ENCODE peak calls at places on chromosomes 16 and 17, in eight cellular contexts. One of them, this sample, is unnamed.
A peak's percentile ranks its signal among the peaks of the same experiment; 100 is the strongest.

GRCh38 chr16:11205754-11206459 is 50.1 kb downstream of the SOCS1 start:
- DNase-seq in suprapubic skin: no peak
- DNase-seq in NB4: peak; percentile 52
- DNase-seq in AG10803: peak; percentile 28
- DNase-seq in BE2C: no peak
- DNase-seq in Peyer's patch: no peak
- DNase-seq in AG04450: no peak
- DNase-seq in progenitor cell of endocrine pancreas: no peak
- DNase-seq in this sample: no peak

GRCh38 chr17:2398655-2399571 is 1.9 kb downstream of the MNT start:
- DNase-seq in suprapubic skin: no peak
- DNase-seq in NB4: peak; percentile 78
- DNase-seq in AG10803: peak; percentile 73
- DNase-seq in BE2C: peak; percentile 53
- DNase-seq in Peyer's patch: no peak
- DNase-seq in AG04450: no peak
- DNase-seq in progenitor cell of endocrine pancreas: peak; percentile 38
- DNase-seq in this sample: no peak

GRCh38 chr16:57537194-57537505 is 779 bp upstream of the CCDC102A start:
- DNase-seq in suprapubic skin: no peak
- DNase-seq in NB4: no peak
- DNase-seq in AG10803: no peak
- DNase-seq in BE2C: no peak
- DNase-seq in Peyer's patch: no peak
- DNase-seq in AG04450: no peak
- DNase-seq in progenitor cell of endocrine pancreas: no peak
- DNase-seq in this sample: no peak

GRCh38 chr17:48520631-48521045 is 10.2 kb downstream of the HOXB1 start:
- DNase-seq in suprapubic skin: no peak
- DNase-seq in NB4: no peak
- DNase-seq in AG10803: peak; percentile 54
- DNase-seq in BE2C: no peak
- DNase-seq in Peyer's patch: no peak
- DNase-seq in AG04450: no peak
- DNase-seq in progenitor cell of endocrine pancreas: no peak
- DNase-seq in this sample: no peak

GRCh38 chr17:50558955-50559614 is 1.4 kb upstream of the CACNA1G start:
- DNase-seq in suprapubic skin: no peak
- DNase-seq in NB4: peak; percentile 43
- DNase-seq in AG10803: no peak
- DNase-seq in BE2C: no peak
- DNase-seq in Peyer's patch: peak; percentile 36
- DNase-seq in AG04450: no peak
- DNase-seq in progenitor cell of endocrine pancreas: no peak
- DNase-seq in this sample: no peak

GRCh38 chr17:45043268-45043681 is 8.2 kb downstream of the DCAKD start:
- DNase-seq in suprapubic skin: no peak
- DNase-seq in NB4: no peak
- DNase-seq in AG10803: peak; percentile 65
- DNase-seq in BE2C: no peak
- DNase-seq in Peyer's patch: no peak
- DNase-seq in AG04450: no peak
- DNase-seq in progenitor cell of endocrine pancreas: no peak
- DNase-seq in this sample: no peak

GRCh38 chr17:45791041-45791582 is 7.0 kb downstream of the CRHR1 start:
- DNase-seq in suprapubic skin: no peak
- DNase-seq in NB4: no peak
- DNase-seq in AG10803: no peak
- DNase-seq in BE2C: peak; percentile 49
- DNase-seq in Peyer's patch: no peak
- DNase-seq in AG04450: no peak
- DNase-seq in progenitor cell of endocrine pancreas: no peak
- DNase-seq in this sample: no peak

GRCh38 chr17:2202996-2203575 is 100.5 kb downstream of the SMG6 start:
- DNase-seq in suprapubic skin: no peak
- DNase-seq in NB4: no peak
- DNase-seq in AG10803: no peak
- DNase-seq in BE2C: no peak
- DNase-seq in Peyer's patch: no peak
- DNase-seq in AG04450: no peak
- DNase-seq in progenitor cell of endocrine pancreas: no peak
- DNase-seq in this sample: no peak

GRCh38 chr17:47792457-47792856 is 29.1 kb downstream of the OSBPL7 start:
- DNase-seq in suprapubic skin: no peak
- DNase-seq in NB4: no peak
- DNase-seq in AG10803: no peak
- DNase-seq in BE2C: no peak
- DNase-seq in Peyer's patch: no peak
- DNase-seq in AG04450: no peak
- DNase-seq in progenitor cell of endocrine pancreas: no peak
- DNase-seq in this sample: no peak

GRCh38 chr17:81664051-81664470 is 2.3 kb downstream of the OXLD1 start:
- DNase-seq in suprapubic skin: no peak
- DNase-seq in NB4: no peak
- DNase-seq in AG10803: no peak
- DNase-seq in BE2C: no peak
- DNase-seq in Peyer's patch: no peak
- DNase-seq in AG04450: no peak
- DNase-seq in progenitor cell of endocrine pancreas: no peak
- DNase-seq in this sample: no peak

GRCh38 chr17:81665205-81666091 is 957 bp downstream of the OXLD1 start:
- DNase-seq in suprapubic skin: no peak
- DNase-seq in NB4: peak; percentile 66
- DNase-seq in AG10803: peak; percentile 21
- DNase-seq in BE2C: no peak
- DNase-seq in Peyer's patch: peak; percentile 40
- DNase-seq in AG04450: no peak
- DNase-seq in progenitor cell of endocrine pancreas: no peak
- DNase-seq in this sample: no peak

GRCh38 chr17:81666092-81666341 is 388 bp downstream of the OXLD1 start:
- DNase-seq in suprapubic skin: no peak
- DNase-seq in NB4: no peak
- DNase-seq in AG10803: peak; percentile 18
- DNase-seq in BE2C: no peak
- DNase-seq in Peyer's patch: no peak
- DNase-seq in AG04450: no peak
- DNase-seq in progenitor cell of endocrine pancreas: no peak
- DNase-seq in this sample: no peak

GRCh38 chr17:81666342-81667191 is at the start of the genes CCDC137 and OXLD1:
- DNase-seq in suprapubic skin: peak; percentile 97
- DNase-seq in NB4: peak; percentile 98
- DNase-seq in AG10803: peak; percentile 97
- DNase-seq in BE2C: peak; percentile 98
- DNase-seq in Peyer's patch: peak; percentile 94
- DNase-seq in AG04450: peak; percentile 91
- DNase-seq in progenitor cell of endocrine pancreas: peak; percentile 90
- DNase-seq in this sample: peak; percentile 97

GRCh38 chr17:81667754-81668153 is 1.2 kb downstream of the CCDC137 start:
- DNase-seq in suprapubic skin: no peak
- DNase-seq in NB4: peak; percentile 62
- DNase-seq in AG10803: no peak
- DNase-seq in BE2C: no peak
- DNase-seq in Peyer's patch: no peak
- DNase-seq in AG04450: no peak
- DNase-seq in progenitor cell of endocrine pancreas: no peak
- DNase-seq in this sample: no peak
- TF ChIP-seq CTCF in suprapubic skin: peak; percentile 32
- TF ChIP-seq CTCF in NB4: peak; percentile 11
- TF ChIP-seq CTCF in AG10803: no peak
- TF ChIP-seq CTCF in BE2C: no peak
- TF ChIP-seq CTCF in Peyer's patch: no peak
- TF ChIP-seq CTCF in AG04450: no peak
- TF ChIP-seq CTCF in progenitor cell of endocrine pancreas: no peak
- TF ChIP-seq CTCF in this sample: no peak

GRCh38 chr16:31002252-31002700 is 8.2 kb downstream of the STX1B start:
- DNase-seq in suprapubic skin: no peak
- DNase-seq in NB4: no peak
- DNase-seq in AG10803: no peak
- DNase-seq in BE2C: no peak
- DNase-seq in Peyer's patch: no peak
- DNase-seq in AG04450: no peak
- DNase-seq in progenitor cell of endocrine pancreas: no peak
- DNase-seq in this sample: no peak
- TF ChIP-seq CTCF in suprapubic skin: no peak
- TF ChIP-seq CTCF in NB4: no peak
- TF ChIP-seq CTCF in AG10803: no peak
- TF ChIP-seq CTCF in BE2C: no peak
- TF ChIP-seq CTCF in Peyer's patch: no peak
- TF ChIP-seq CTCF in AG04450: no peak
- TF ChIP-seq CTCF in progenitor cell of endocrine pancreas: no peak
- TF ChIP-seq CTCF in this sample: no peak

GRCh38 chr17:8418471-8418870 is 17.2 kb upstream of the NDEL1 start:
- DNase-seq in suprapubic skin: no peak
- DNase-seq in NB4: no peak
- DNase-seq in AG10803: no peak
- DNase-seq in BE2C: no peak
- DNase-seq in Peyer's patch: no peak
- DNase-seq in AG04450: no peak
- DNase-seq in progenitor cell of endocrine pancreas: no peak
- DNase-seq in this sample: no peak

GRCh38 chr17:8417806-8418205 is 17.9 kb upstream of the NDEL1 start:
- DNase-seq in suprapubic skin: no peak
- DNase-seq in NB4: peak; percentile 51
- DNase-seq in AG10803: no peak
- DNase-seq in BE2C: no peak
- DNase-seq in Peyer's patch: no peak
- DNase-seq in AG04450: no peak
- DNase-seq in progenitor cell of endocrine pancreas: no peak
- DNase-seq in this sample: no peak

GRCh38 chr17:8421571-8421970 is 14.1 kb upstream of the NDEL1 start:
- DNase-seq in suprapubic skin: no peak
- DNase-seq in NB4: no peak
- DNase-seq in AG10803: peak; percentile 25
- DNase-seq in BE2C: no peak
- DNase-seq in Peyer's patch: no peak
- DNase-seq in AG04450: no peak
- DNase-seq in progenitor cell of endocrine pancreas: no peak
- DNase-seq in this sample: no peak

GRCh38 chr17:8419305-8419704 is 16.4 kb upstream of the NDEL1 start:
- DNase-seq in suprapubic skin: no peak
- DNase-seq in NB4: no peak
- DNase-seq in AG10803: no peak
- DNase-seq in BE2C: no peak
- DNase-seq in Peyer's patch: no peak
- DNase-seq in AG04450: no peak
- DNase-seq in progenitor cell of endocrine pancreas: no peak
- DNase-seq in this sample: no peak

DNA sequence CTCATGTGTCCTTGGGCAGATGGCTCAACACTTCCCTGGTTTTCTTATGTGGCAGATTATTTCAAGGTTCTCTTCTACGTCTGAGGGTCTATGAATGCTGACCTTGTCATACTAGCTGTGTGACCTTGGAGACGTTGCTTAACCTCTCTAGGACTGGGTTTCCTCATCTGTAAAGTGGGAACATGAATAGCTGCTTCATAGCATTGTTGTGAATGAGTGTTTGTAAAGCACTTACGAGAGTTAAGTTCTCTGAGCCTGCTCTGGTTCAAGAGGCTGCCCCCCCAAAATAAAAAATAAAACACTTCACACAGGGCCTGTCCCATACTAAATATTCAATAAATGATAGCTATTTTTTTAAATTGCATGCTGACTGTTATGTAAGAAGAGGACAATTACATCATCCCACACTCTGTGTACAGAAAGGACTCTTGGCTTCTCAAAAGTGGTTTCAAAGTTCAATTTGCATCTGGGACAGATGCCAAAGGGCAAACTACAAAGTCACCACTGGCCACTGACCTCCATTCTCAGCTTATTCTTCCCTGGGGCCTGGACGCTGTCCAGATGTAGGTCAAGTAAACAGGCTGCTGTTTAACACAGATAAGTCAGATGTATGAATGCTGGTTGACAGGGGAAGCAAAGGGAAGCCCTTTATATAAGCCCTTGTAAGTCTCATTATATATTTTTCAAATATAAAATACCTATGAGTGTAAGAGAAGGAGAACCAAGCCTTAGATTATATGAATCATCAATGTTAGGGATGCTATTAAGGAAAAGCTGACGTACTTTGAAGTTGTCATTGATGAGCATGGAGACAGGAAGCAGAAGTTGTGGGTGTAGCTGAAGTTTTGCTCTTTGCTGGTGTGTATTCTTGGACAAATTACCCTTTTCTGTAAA is 15.4 kb upstream of the NDEL1 start:
- DNase-seq in suprapubic skin: no peak
- DNase-seq in NB4: no peak
- DNase-seq in AG10803: peak; percentile 53
- DNase-seq in BE2C: no peak
- DNase-seq in Peyer's patch: peak; percentile 23
- DNase-seq in AG04450: no peak
- DNase-seq in progenitor cell of endocrine pancreas: no peak
- DNase-seq in this sample: no peak
- TF ChIP-seq CTCF in suprapubic skin: no peak
- TF ChIP-seq CTCF in NB4: no peak
- TF ChIP-seq CTCF in AG10803: no peak
- TF ChIP-seq CTCF in BE2C: no peak
- TF ChIP-seq CTCF in Peyer's patch: no peak
- TF ChIP-seq CTCF in AG04450: no peak
- TF ChIP-seq CTCF in progenitor cell of endocrine pancreas: no peak
- TF ChIP-seq CTCF in this sample: no peak

GRCh38 chr16:27514806-27515205 is 34.9 kb downstream of the GTF3C1 start:
- DNase-seq in suprapubic skin: no peak
- DNase-seq in NB4: no peak
- DNase-seq in AG10803: no peak
- DNase-seq in BE2C: no peak
- DNase-seq in Peyer's patch: no peak
- DNase-seq in AG04450: peak; percentile 16
- DNase-seq in progenitor cell of endocrine pancreas: no peak
- DNase-seq in this sample: no peak

GRCh38 chr16:27516360-27516759 is 33.4 kb downstream of the GTF3C1 start:
- DNase-seq in suprapubic skin: no peak
- DNase-seq in NB4: no peak
- DNase-seq in AG10803: no peak
- DNase-seq in BE2C: no peak
- DNase-seq in Peyer's patch: no peak
- DNase-seq in AG04450: no peak
- DNase-seq in progenitor cell of endocrine pancreas: no peak
- DNase-seq in this sample: no peak

GRCh38 chr16:27512061-27512460 is 37.7 kb downstream of the GTF3C1 start:
- DNase-seq in suprapubic skin: no peak
- DNase-seq in NB4: no peak
- DNase-seq in AG10803: no peak
- DNase-seq in BE2C: no peak
- DNase-seq in Peyer's patch: no peak
- DNase-seq in AG04450: no peak
- DNase-seq in progenitor cell of endocrine pancreas: no peak
- DNase-seq in this sample: no peak

GRCh38 chr16:27518226-27518625 is 31.5 kb downstream of the GTF3C1 start:
- DNase-seq in suprapubic skin: no peak
- DNase-seq in NB4: no peak
- DNase-seq in AG10803: no peak
- DNase-seq in BE2C: no peak
- DNase-seq in Peyer's patch: no peak
- DNase-seq in AG04450: no peak
- DNase-seq in progenitor cell of endocrine pancreas: no peak
- DNase-seq in this sample: no peak

DNA sequence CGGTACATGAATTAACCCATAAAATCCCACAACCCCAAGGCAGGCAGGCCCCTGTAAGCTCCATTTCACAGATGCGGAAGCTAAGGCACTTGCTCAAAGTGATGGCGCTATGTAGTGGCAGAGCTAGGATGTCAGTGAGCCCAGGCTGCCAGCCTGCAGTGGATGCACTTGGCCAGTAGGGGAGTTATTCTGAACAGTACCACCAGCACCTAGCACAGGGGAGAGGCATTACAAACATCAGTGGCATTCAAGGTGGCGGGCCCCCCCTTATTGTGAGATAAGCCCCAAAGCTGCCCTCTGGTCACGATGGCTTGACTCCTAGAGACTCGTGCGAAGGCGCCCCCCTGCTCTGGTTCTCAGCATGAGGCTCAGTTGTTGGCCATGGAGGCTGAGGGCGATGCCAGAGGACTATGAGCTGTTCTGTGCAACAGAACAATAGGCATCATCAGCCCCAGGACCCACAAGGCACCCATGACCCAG is 33.8 kb downstream of the GTF3C1 start:
- DNase-seq in suprapubic skin: no peak
- DNase-seq in NB4: peak; percentile 24
- DNase-seq in AG10803: no peak
- DNase-seq in BE2C: peak; percentile 40
- DNase-seq in Peyer's patch: no peak
- DNase-seq in AG04450: no peak
- DNase-seq in progenitor cell of endocrine pancreas: no peak
- DNase-seq in this sample: no peak
- TF ChIP-seq CTCF in suprapubic skin: peak; percentile 58
- TF ChIP-seq CTCF in NB4: peak; percentile 66
- TF ChIP-seq CTCF in AG10803: peak; percentile 56
- TF ChIP-seq CTCF in BE2C: peak; percentile 67
- TF ChIP-seq CTCF in Peyer's patch: peak; percentile 40
- TF ChIP-seq CTCF in AG04450: peak; percentile 61
- TF ChIP-seq CTCF in progenitor cell of endocrine pancreas: peak; percentile 61
- TF ChIP-seq CTCF in this sample: peak; percentile 73